ENCODE peak calls at places on chromosome 18, in eight cellular contexts. One of them, this sample, is unnamed.

GRCh38 chr18:1998121-1998520 is 573.2 kb downstream of the METTL4 start:
- DNase-seq in adrenal gland: no peak
- DNase-seq in uterus: no peak
- DNase-seq in heart left ventricle: no peak
- DNase-seq in IMR-90: no peak
- DNase-seq in gastrocnemius medialis: no peak
- DNase-seq in A549: no peak
- DNase-seq in HCT116: no peak
- DNase-seq in this sample: no peak

GRCh38 chr18:68803371-68803770 is 5.5 kb downstream of the CCDC102B start:
- DNase-seq in adrenal gland: peak
- DNase-seq in uterus: peak
- DNase-seq in heart left ventricle: peak
- DNase-seq in IMR-90: peak
- DNase-seq in gastrocnemius medialis: peak
- DNase-seq in A549: no peak
- DNase-seq in HCT116: no peak
- DNase-seq in this sample: no peak

GRCh38 chr18:79942786-79943607 is 8.5 kb downstream of the SLC66A2 start:
- DNase-seq in adrenal gland: no peak
- DNase-seq in uterus: no peak
- DNase-seq in heart left ventricle: no peak
- DNase-seq in IMR-90: no peak
- DNase-seq in gastrocnemius medialis: no peak
- DNase-seq in A549: no peak
- DNase-seq in HCT116: no peak
- DNase-seq in this sample: no peak

GRCh38 chr18:45175505-45175904 is 439.8 kb upstream of the SLC14A2 start:
- DNase-seq in adrenal gland: no peak
- DNase-seq in uterus: no peak
- DNase-seq in heart left ventricle: no peak
- DNase-seq in IMR-90: no peak
- DNase-seq in gastrocnemius medialis: no peak
- DNase-seq in A549: no peak
- DNase-seq in HCT116: no peak
- DNase-seq in this sample: no peak

GRCh38 chr18:12253027-12253426 is 1.1 kb upstream of the CIDEA start:
- DNase-seq in adrenal gland: no peak
- DNase-seq in uterus: no peak
- DNase-seq in heart left ventricle: no peak
- DNase-seq in IMR-90: no peak
- DNase-seq in gastrocnemius medialis: no peak
- DNase-seq in A549: no peak
- DNase-seq in HCT116: no peak
- DNase-seq in this sample: no peak

GRCh38 chr18:54717673-54718435 is 110.4 kb upstream of the RAB27B start:
- DNase-seq in adrenal gland: no peak
- DNase-seq in uterus: no peak
- DNase-seq in heart left ventricle: no peak
- DNase-seq in IMR-90: no peak
- DNase-seq in gastrocnemius medialis: no peak
- DNase-seq in A549: no peak
- DNase-seq in HCT116: no peak
- DNase-seq in this sample: peak

GRCh38 chr18:21362921-21363320 is 120.9 kb downstream of the GREB1L start:
- DNase-seq in adrenal gland: no peak
- DNase-seq in uterus: no peak
- DNase-seq in heart left ventricle: no peak
- DNase-seq in IMR-90: no peak
- DNase-seq in gastrocnemius medialis: no peak
- DNase-seq in A549: no peak
- DNase-seq in HCT116: no peak
- DNase-seq in this sample: no peak

GRCh38 chr18:39190508-39190907 is 1624.9 kb upstream of the CELF4 start:
- DNase-seq in adrenal gland: no peak
- DNase-seq in uterus: no peak
- DNase-seq in heart left ventricle: no peak
- DNase-seq in IMR-90: no peak
- DNase-seq in gastrocnemius medialis: no peak
- DNase-seq in A549: no peak
- DNase-seq in HCT116: no peak
- DNase-seq in this sample: peak

GRCh38 chr18:58993260-58993659 is 128.6 kb downstream of the ZNF532 start:
- DNase-seq in adrenal gland: no peak
- DNase-seq in uterus: no peak
- DNase-seq in heart left ventricle: peak
- DNase-seq in IMR-90: peak
- DNase-seq in gastrocnemius medialis: no peak
- DNase-seq in A549: peak
- DNase-seq in HCT116: no peak
- DNase-seq in this sample: no peak

GRCh38 chr18:51724790-51725721 is 527.6 kb upstream of the MEX3C start:
- DNase-seq in adrenal gland: no peak
- DNase-seq in uterus: no peak
- DNase-seq in heart left ventricle: no peak
- DNase-seq in IMR-90: no peak
- DNase-seq in gastrocnemius medialis: no peak
- DNase-seq in A549: no peak
- DNase-seq in HCT116: no peak
- DNase-seq in this sample: peak

GRCh38 chr18:24734058-24734457 is 273.6 kb downstream of the HRH4 start:
- DNase-seq in adrenal gland: no peak
- DNase-seq in uterus: no peak
- DNase-seq in heart left ventricle: no peak
- DNase-seq in IMR-90: no peak
- DNase-seq in gastrocnemius medialis: no peak
- DNase-seq in A549: no peak
- DNase-seq in HCT116: no peak
- DNase-seq in this sample: peak

GRCh38 chr18:40019797-40020392 is 1935.1 kb upstream of the PIK3C3 start:
- DNase-seq in adrenal gland: no peak
- DNase-seq in uterus: no peak
- DNase-seq in heart left ventricle: no peak
- DNase-seq in IMR-90: no peak
- DNase-seq in gastrocnemius medialis: no peak
- DNase-seq in A549: no peak
- DNase-seq in HCT116: no peak
- DNase-seq in this sample: no peak

GRCh38 chr18:63433349-63433866 is 11.1 kb upstream of the VPS4B start:
- DNase-seq in adrenal gland: no peak
- DNase-seq in uterus: peak
- DNase-seq in heart left ventricle: peak
- DNase-seq in IMR-90: no peak
- DNase-seq in gastrocnemius medialis: no peak
- DNase-seq in A549: no peak
- DNase-seq in HCT116: no peak
- DNase-seq in this sample: no peak

GRCh38 chr18:59536181-59536580 is 161.0 kb downstream of the CCBE1 start:
- DNase-seq in adrenal gland: no peak
- DNase-seq in uterus: no peak
- DNase-seq in heart left ventricle: no peak
- DNase-seq in IMR-90: peak
- DNase-seq in gastrocnemius medialis: no peak
- DNase-seq in A549: no peak
- DNase-seq in HCT116: no peak
- DNase-seq in this sample: no peak

GRCh38 chr18:3457261-3457724 is 7.3 kb downstream of the TGIF1 start:
- DNase-seq in adrenal gland: no peak
- DNase-seq in uterus: no peak
- DNase-seq in heart left ventricle: no peak
- DNase-seq in IMR-90: no peak
- DNase-seq in gastrocnemius medialis: no peak
- DNase-seq in A549: no peak
- DNase-seq in HCT116: no peak
- DNase-seq in this sample: no peak

GRCh38 chr18:3461704-3462103 is 11.7 kb downstream of the TGIF1 start:
- DNase-seq in adrenal gland: no peak
- DNase-seq in uterus: no peak
- DNase-seq in heart left ventricle: no peak
- DNase-seq in IMR-90: no peak
- DNase-seq in gastrocnemius medialis: no peak
- DNase-seq in A549: no peak
- DNase-seq in HCT116: no peak
- DNase-seq in this sample: no peak

GRCh38 chr18:3460823-3461398 is 10.9 kb downstream of the TGIF1 start:
- DNase-seq in adrenal gland: no peak
- DNase-seq in uterus: no peak
- DNase-seq in heart left ventricle: no peak
- DNase-seq in IMR-90: no peak
- DNase-seq in gastrocnemius medialis: no peak
- DNase-seq in A549: no peak
- DNase-seq in HCT116: no peak
- DNase-seq in this sample: no peak

GRCh38 chr18:3458378-3458777 is 8.4 kb downstream of the TGIF1 start:
- DNase-seq in adrenal gland: no peak
- DNase-seq in uterus: no peak
- DNase-seq in heart left ventricle: no peak
- DNase-seq in IMR-90: peak
- DNase-seq in gastrocnemius medialis: no peak
- DNase-seq in A549: no peak
- DNase-seq in HCT116: no peak
- DNase-seq in this sample: no peak

GRCh38 chr18:3458952-3459853 is 9.2 kb downstream of the TGIF1 start:
- DNase-seq in adrenal gland: no peak
- DNase-seq in uterus: no peak
- DNase-seq in heart left ventricle: no peak
- DNase-seq in IMR-90: peak
- DNase-seq in gastrocnemius medialis: no peak
- DNase-seq in A549: no peak
- DNase-seq in HCT116: no peak
- DNase-seq in this sample: no peak
- TF ChIP-seq POLR2A in adrenal gland: no peak
- TF ChIP-seq POLR2A in uterus: no peak
- TF ChIP-seq POLR2A in heart left ventricle: no peak
- TF ChIP-seq POLR2A in IMR-90: no peak
- TF ChIP-seq POLR2A in gastrocnemius medialis: no peak
- TF ChIP-seq POLR2A in A549: no peak
- TF ChIP-seq POLR2A in HCT116: no peak
- TF ChIP-seq POLR2A in this sample: no peak

DNA sequence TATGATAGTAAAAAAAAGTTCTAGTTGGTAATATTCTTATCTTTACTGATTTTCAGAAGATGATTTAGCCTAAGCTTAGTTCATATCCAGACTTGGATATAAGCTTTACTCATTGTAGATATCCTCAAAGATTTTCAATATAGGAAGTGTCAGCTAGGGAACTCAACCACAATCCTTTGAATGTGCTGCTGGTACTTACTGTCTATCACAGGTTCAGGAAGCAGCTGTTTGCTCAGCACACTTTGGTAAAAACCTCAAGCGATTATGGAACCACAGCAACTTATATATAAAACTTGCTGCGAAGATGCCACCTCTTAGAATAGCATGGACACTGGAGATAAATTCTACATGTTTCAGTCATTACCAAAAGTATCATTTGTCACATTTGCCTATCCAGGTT is 60.1 kb upstream of the TNFRSF11A start:
- DNase-seq in adrenal gland: no peak
- DNase-seq in uterus: no peak
- DNase-seq in heart left ventricle: no peak
- DNase-seq in IMR-90: no peak
- DNase-seq in gastrocnemius medialis: no peak
- DNase-seq in A549: no peak
- DNase-seq in HCT116: no peak
- DNase-seq in this sample: peak
- TF ChIP-seq POLR2A in adrenal gland: no peak
- TF ChIP-seq POLR2A in uterus: no peak
- TF ChIP-seq POLR2A in heart left ventricle: no peak
- TF ChIP-seq POLR2A in IMR-90: no peak
- TF ChIP-seq POLR2A in gastrocnemius medialis: no peak
- TF ChIP-seq POLR2A in A549: no peak
- TF ChIP-seq POLR2A in HCT116: no peak
- TF ChIP-seq POLR2A in this sample: no peak

GRCh38 chr18:36933552-36933951 is 104.6 kb downstream of the KIAA1328 start:
- DNase-seq in adrenal gland: no peak
- DNase-seq in uterus: no peak
- DNase-seq in heart left ventricle: no peak
- DNase-seq in IMR-90: no peak
- DNase-seq in gastrocnemius medialis: no peak
- DNase-seq in A549: no peak
- DNase-seq in HCT116: no peak
- DNase-seq in this sample: no peak

GRCh38 chr18:36929601-36930000 is 100.7 kb downstream of the KIAA1328 start:
- DNase-seq in adrenal gland: no peak
- DNase-seq in uterus: no peak
- DNase-seq in heart left ventricle: no peak
- DNase-seq in IMR-90: no peak
- DNase-seq in gastrocnemius medialis: no peak
- DNase-seq in A549: no peak
- DNase-seq in HCT116: no peak
- DNase-seq in this sample: no peak

GRCh38 chr18:36934884-36935283 is 106.0 kb downstream of the KIAA1328 start:
- DNase-seq in adrenal gland: no peak
- DNase-seq in uterus: no peak
- DNase-seq in heart left ventricle: no peak
- DNase-seq in IMR-90: peak
- DNase-seq in gastrocnemius medialis: no peak
- DNase-seq in A549: no peak
- DNase-seq in HCT116: no peak
- DNase-seq in this sample: no peak

GRCh38 chr18:36931116-36931515 is 102.2 kb downstream of the KIAA1328 start:
- DNase-seq in adrenal gland: no peak
- DNase-seq in uterus: no peak
- DNase-seq in heart left ventricle: no peak
- DNase-seq in IMR-90: no peak
- DNase-seq in gastrocnemius medialis: no peak
- DNase-seq in A549: no peak
- DNase-seq in HCT116: no peak
- DNase-seq in this sample: no peak
- TF ChIP-seq POLR2A in adrenal gland: no peak
- TF ChIP-seq POLR2A in uterus: no peak
- TF ChIP-seq POLR2A in heart left ventricle: no peak
- TF ChIP-seq POLR2A in IMR-90: no peak
- TF ChIP-seq POLR2A in gastrocnemius medialis: no peak
- TF ChIP-seq POLR2A in A549: no peak
- TF ChIP-seq POLR2A in HCT116: no peak
- TF ChIP-seq POLR2A in this sample: no peak

DNA sequence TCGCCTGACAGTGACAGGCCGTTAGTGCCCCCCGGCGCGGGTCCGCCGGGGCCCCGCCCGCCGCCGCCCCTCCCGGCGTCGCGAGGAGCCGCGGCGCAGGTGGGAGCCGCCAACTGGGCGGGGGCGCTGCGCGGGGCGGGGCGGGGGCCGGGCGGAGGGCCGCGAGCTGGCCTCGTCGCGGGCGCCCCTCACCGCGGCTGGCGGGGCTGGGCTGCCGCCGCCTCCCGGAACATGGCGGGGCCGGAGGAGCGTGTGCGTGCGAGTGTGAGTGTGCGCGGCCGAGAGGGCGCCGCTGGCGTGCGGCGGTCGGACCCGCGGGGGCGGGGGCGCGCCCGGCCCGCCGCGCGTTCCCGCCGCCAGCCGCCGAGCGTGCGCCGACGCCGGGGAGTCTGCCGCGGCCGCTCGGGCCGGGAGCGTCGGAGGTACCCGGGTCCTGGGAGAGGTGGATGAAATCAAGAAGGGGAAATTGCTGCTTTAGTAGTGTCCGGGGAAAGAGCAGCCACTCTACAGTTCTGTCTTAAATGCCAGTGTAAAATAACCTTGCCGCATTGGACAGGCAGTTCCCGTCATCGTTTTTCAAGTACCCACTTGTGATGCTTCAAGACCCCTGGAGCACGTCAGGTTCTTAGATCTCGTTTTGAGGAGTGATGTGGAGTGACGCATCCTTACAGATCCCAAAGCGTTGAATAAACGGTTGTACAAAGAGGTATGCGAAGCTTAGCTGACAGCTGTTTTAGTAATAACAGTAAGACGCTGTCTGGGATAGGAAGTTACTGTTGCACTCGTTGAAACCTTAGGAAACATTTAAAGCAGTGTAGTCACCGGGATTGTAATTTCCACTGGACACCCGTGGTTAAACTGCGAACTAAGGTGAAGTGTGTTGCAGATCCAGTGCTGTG is 836 bp downstream of the ANKRD12 start:
- DNase-seq in adrenal gland: peak
- DNase-seq in uterus: peak
- DNase-seq in heart left ventricle: peak
- DNase-seq in IMR-90: peak
- DNase-seq in gastrocnemius medialis: peak
- DNase-seq in A549: peak
- DNase-seq in HCT116: peak
- DNase-seq in this sample: peak
- TF ChIP-seq POLR2A in adrenal gland: peak
- TF ChIP-seq POLR2A in uterus: peak
- TF ChIP-seq POLR2A in heart left ventricle: no peak
- TF ChIP-seq POLR2A in IMR-90: peak
- TF ChIP-seq POLR2A in gastrocnemius medialis: peak
- TF ChIP-seq POLR2A in A549: peak
- TF ChIP-seq POLR2A in HCT116: no peak
- TF ChIP-seq POLR2A in this sample: no peak